ENCODE peak calls at places on chromosomes 2 and 18, in nine cellular contexts. J is NCI-H1105; S is T-cell; R is NCI-H2029; Y is stimulated activated CD8-positive, alpha-beta memory T cell treated with anti-CD3 and anti-CD28 coated beads, Interleukin-15, amount 100 ng/mL, for 24 hours; U is astrocyte of the spinal cord; B is tibial nerve; W is globus pallidus; D is neural crest cell. X is an unnamed sample.

GRCh38 chr2:226677080-226677479 is 122.5 kb downstream of the IRS1 start:
- DNase-seq in J (no peak), S (no peak), R (no peak), Y (no peak), U (no peak), B (no peak), W (no peak), D (no peak), X (peak)

GRCh38 chr2:199659207-199659606 is 191.8 kb downstream of the FTCDNL1 start:
- DNase-seq in J (peak), S (no peak), R (no peak), Y (no peak), U (peak), B (no peak), W (peak), D (peak), X (no peak)

GRCh38 chr2:80703532-80703931 is 399.0 kb upstream of the LRRTM1 start:
- DNase-seq in J (no peak), S (no peak), R (no peak), Y (no peak), U (no peak), B (no peak), W (no peak), D (no peak), X (no peak)

GRCh38 chr2:100865819-100866462 is 46.0 kb downstream of the NPAS2 start:
- DNase-seq in J (no peak), S (no peak), R (no peak), Y (no peak), U (peak), B (no peak), W (no peak), D (no peak), X (no peak)

GRCh38 chr2:97713296-97714083 is at the start of gene ZAP70:
- DNase-seq in J (no peak), S (peak), R (no peak), Y (no peak), U (no peak), B (no peak), W (no peak), D (no peak), X (no peak)

GRCh38 chr2:182165196-182165595 is 179.5 kb downstream of the PPP1R1C start:
- DNase-seq in J (no peak), S (no peak), R (no peak), Y (no peak), U (no peak), B (no peak), W (no peak), D (no peak), X (no peak)

GRCh38 chr2:309148-309969 is 21.5 kb upstream of the ALKAL2 start:
- DNase-seq in J (no peak), S (no peak), R (no peak), Y (no peak), U (no peak), B (no peak), W (no peak), D (no peak), X (no peak)

GRCh38 chr18:54679318-54680149 is 88.5 kb downstream of the DYNAP start:
- DNase-seq in J (peak), S (no peak), R (no peak), Y (no peak), U (peak), B (no peak), W (peak), D (no peak), X (peak)

GRCh38 chr18:36899289-36899688 is 70.4 kb downstream of the KIAA1328 start:
- DNase-seq in J (no peak), S (no peak), R (no peak), Y (no peak), U (peak), B (no peak), W (no peak), D (no peak), X (peak)

GRCh38 chr2:207528980-207529329 is 807 bp upstream of the CREB1 start:
- DNase-seq in J (no peak), S (peak), R (no peak), Y (peak), U (peak), B (no peak), W (peak), D (peak), X (no peak)

X was measured in LNCaP clone FGC.